ENCODE peak calls at places on chromosomes 13 and 19, in seven cellular contexts. W is LoVo, M is testis, O is amygdala, G is EL, K is immature natural killer cell, A is caudate nucleus. C is an unnamed sample.

GRCh38 chr13:91154954-91155353 is 192.5 kb upstream of the MIR17HG start:
- DNase-seq in W (no peak), M (no peak), O (no peak), G (no peak), K (no peak), A (no peak), C (no peak)

GRCh38 chr19:35845215-35846037 is 6.9 kb downstream of the NPHS1 start:
- DNase-seq in W (peak), M (no peak), O (no peak), G (no peak), K (no peak), A (no peak), C (peak)

GRCh38 chr13:44904982-44905381 is 84.3 kb downstream of the NUFIP1 start:
- DNase-seq in W (no peak), M (peak), O (no peak), G (peak), K (no peak), A (no peak), C (peak)

GRCh38 chr13:100563779-100564178 is 24.8 kb downstream of the GGACT start:
- DNase-seq in W (no peak), M (no peak), O (no peak), G (no peak), K (no peak), A (no peak), C (no peak)

GRCh38 chr13:44854264-44855060 is 134.8 kb downstream of the NUFIP1 start:
- DNase-seq in W (no peak), M (no peak), O (no peak), G (no peak), K (no peak), A (no peak), C (no peak)

GRCh38 chr19:48186541-48186991 is 16.1 kb downstream of the ZSWIM9 start:
- DNase-seq in W (no peak), M (no peak), O (no peak), G (no peak), K (no peak), A (no peak), C (no peak)

GRCh38 chr19:38664503-38665211 is 17.2 kb downstream of the ACTN4 start:
- DNase-seq in W (no peak), M (no peak), O (no peak), G (no peak), K (no peak), A (no peak), C (no peak)

GRCh38 chr19:3163230-3163886 is 15.2 kb upstream of the S1PR4 start:
- DNase-seq in W (peak), M (peak), O (no peak), G (peak), K (peak), A (peak), C (peak)

GRCh38 chr19:49830766-49831165 is 12.7 kb downstream of the MED25 start:
- DNase-seq in W (no peak), M (no peak), O (no peak), G (no peak), K (no peak), A (no peak), C (no peak)

GRCh38 chr19:5191091-5191490 is 149.5 kb downstream of the PTPRS start:
- DNase-seq in W (no peak), M (no peak), O (no peak), G (peak), K (no peak), A (no peak), C (peak)

GRCh38 chr19:16293133-16294085 is 31.2 kb upstream of the KLF2 start:
- DNase-seq in W (peak), M (peak), O (no peak), G (peak), K (no peak), A (no peak), C (peak)

GRCh38 chr19:4199699-4200293 is 17.3 kb downstream of the ANKRD24 start:
- DNase-seq in W (peak), M (no peak), O (no peak), G (no peak), K (no peak), A (no peak), C (no peak)

GRCh38 chr19:48873476-48874308 is 1.5 kb downstream of the PPP1R15A start:
- DNase-seq in W (no peak), M (peak), O (no peak), G (no peak), K (peak), A (no peak), C (no peak)

GRCh38 chr19:5832049-5832448 is 7.5 kb downstream of the FUT6 start:
- DNase-seq in W (no peak), M (no peak), O (no peak), G (no peak), K (no peak), A (no peak), C (no peak)

GRCh38 chr19:58579473-58580142 is 6.5 kb upstream of the MZF1 start:
- DNase-seq in W (no peak), M (no peak), O (no peak), G (no peak), K (no peak), A (no peak), C (no peak)

GRCh38 chr13:50081106-50081898 is 66.1 kb downstream of the KCNRG start:
- DNase-seq in W (no peak), M (peak), O (peak), G (no peak), K (peak), A (no peak), C (peak)

GRCh38 chr13:18954254-18954653 is 227.4 kb downstream of the TUBA3C start:
- DNase-seq in W (no peak), M (no peak), O (no peak), G (no peak), K (no peak), A (no peak), C (no peak)

GRCh38 chr13:20069956-20070355 is 90.9 kb downstream of the GJA3 start:
- DNase-seq in W (no peak), M (no peak), O (no peak), G (no peak), K (no peak), A (no peak), C (no peak)

GRCh38 chr19:48308695-48309586 is 16.4 kb upstream of the EMP3 start:
- DNase-seq in W (no peak), M (peak), O (no peak), G (peak), K (no peak), A (peak), C (no peak)

GRCh38 chr19:38173324-38174041 is 50.5 kb downstream of the DPF1 start:
- DNase-seq in W (no peak), M (no peak), O (peak), G (no peak), K (no peak), A (peak), C (no peak)

GRCh38 chr19:16659832-16660708 is at the start of gene SMIM7:
- DNase-seq in W (peak), M (peak), O (peak), G (peak), K (peak), A (peak), C (peak)

GRCh38 chr19:35518313-35518712 is 4.9 kb upstream of the DMKN start:
- DNase-seq in W (no peak), M (no peak), O (no peak), G (peak), K (no peak), A (no peak), C (no peak)

GRCh38 chr13:50512602-50513527 is 330.6 kb downstream of the DLEU7 start:
- DNase-seq in W (peak), M (peak), O (no peak), G (peak), K (peak), A (peak), C (no peak)

GRCh38 chr19:16326401-16327130 is 1.9 kb downstream of the KLF2 start:
- DNase-seq in W (no peak), M (no peak), O (no peak), G (peak), K (peak), A (no peak), C (no peak)

GRCh38 chr19:49552749-49553148 is 24.9 kb downstream of the RCN3 start:
- DNase-seq in W (no peak), M (no peak), O (no peak), G (no peak), K (no peak), A (no peak), C (no peak)

GRCh38 chr19:5542665-5543064 is 25.1 kb downstream of the TINCR start:
- DNase-seq in W (no peak), M (no peak), O (no peak), G (no peak), K (no peak), A (no peak), C (no peak)

GRCh38 chr13:24631922-24632321 is 48.3 kb upstream of the ATP12A start:
- DNase-seq in W (no peak), M (no peak), O (no peak), G (no peak), K (no peak), A (no peak), C (no peak)

GRCh38 chr13:46031581-46032263 is 20.8 kb downstream of the ZC3H13 start:
- DNase-seq in W (no peak), M (no peak), O (no peak), G (no peak), K (no peak), A (no peak), C (no peak)

GRCh38 chr13:80939581-80939980 is 598.7 kb upstream of the SPRY2 start:
- DNase-seq in W (no peak), M (no peak), O (no peak), G (no peak), K (no peak), A (no peak), C (no peak)

GRCh38 chr13:70960841-70961443 is 852.7 kb upstream of the KLHL1 start:
- DNase-seq in W (peak), M (no peak), O (no peak), G (peak), K (no peak), A (no peak), C (no peak)

GRCh38 chr13:98450495-98451167 is 126.3 kb downstream of the STK24 start:
- DNase-seq in W (no peak), M (peak), O (no peak), G (no peak), K (no peak), A (peak), C (no peak)

GRCh38 chr19:55145241-55145640 is 3.8 kb downstream of the TNNT1 start:
- DNase-seq in W (no peak), M (no peak), O (no peak), G (no peak), K (no peak), A (no peak), C (no peak)

GRCh38 chr13:44471686-44472085 is 98.1 kb downstream of the SERP2 start:
- DNase-seq in W (no peak), M (no peak), O (no peak), G (peak), K (no peak), A (no peak), C (peak)

C was measured in PC-9.